ENCODE peak calls at places on chromosome 5, in five cellular contexts. Q, I, J, K and Z are unnamed samples.

GRCh38 chr5:171355302-171355724 is 32.3 kb upstream of the NPM1 start:
- ATAC-seq in Q (no peak), I (no peak), J (no peak), K (no peak), Z (no peak)

GRCh38 chr5:43073597-43074546 is 33.8 kb upstream of the ANXA2R start:
- ATAC-seq in Q (peak), I (peak), J (peak), K (peak), Z (no peak)

GRCh38 chr5:7269591-7270274 is 126.2 kb upstream of the ADCY2 start:
- ATAC-seq in Q (no peak), I (no peak), J (no peak), K (no peak), Z (no peak)

GRCh38 chr5:40437452-40437861 is 242.3 kb upstream of the PTGER4 start:
- ATAC-seq in Q (peak), I (no peak), J (peak), K (peak), Z (no peak)

GRCh38 chr5:84092738-84093137 is 291.9 kb downstream of the EDIL3 start:
- ATAC-seq in Q (no peak), I (no peak), J (no peak), K (peak), Z (no peak)

GRCh38 chr5:64690417-64691151 is at the start of gene SHISAL2B:
- ATAC-seq in Q (peak), I (no peak), J (peak), K (peak), Z (no peak)

GRCh38 chr5:151155149-151155776 is 2.3 kb downstream of the ANXA6 start:
- ATAC-seq in Q (no peak), I (peak), J (no peak), K (peak), Z (no peak)

GRCh38 chr5:37888476-37888875 is 48.6 kb upstream of the GDNF start:
- ATAC-seq in Q (no peak), I (no peak), J (no peak), K (no peak), Z (no peak)

GRCh38 chr5:68200288-68200687 is 15.3 kb upstream of the PIK3R1 start:
- ATAC-seq in Q (no peak), I (no peak), J (no peak), K (no peak), Z (no peak)

GRCh38 chr5:114316167-114316566 is 45.7 kb upstream of the KCNN2 start:
- ATAC-seq in Q (no peak), I (no peak), J (no peak), K (no peak), Z (no peak)

GRCh38 chr5:131541766-131542165 is 93.3 kb downstream of the RAPGEF6 start:
- ATAC-seq in Q (no peak), I (no peak), J (no peak), K (no peak), Z (no peak)

GRCh38 chr5:171453056-171453725 is 33.7 kb downstream of the FGF18 start:
- ATAC-seq in Q (no peak), I (no peak), J (no peak), K (no peak), Z (no peak)

GRCh38 chr5:109247943-109248342 is 161.8 kb downstream of the PJA2 start:
- ATAC-seq in Q (no peak), I (no peak), J (no peak), K (no peak), Z (no peak)

GRCh38 chr5:143879646-143880045 is 67.7 kb downstream of the HMHB1 start:
- ATAC-seq in Q (no peak), I (no peak), J (no peak), K (peak), Z (no peak)

GRCh38 chr5:107217721-107218130 is 453.0 kb downstream of the EFNA5 start:
- ATAC-seq in Q (peak), I (no peak), J (peak), K (no peak), Z (peak)

GRCh38 chr5:91382530-91383026 is 539 bp downstream of the ARRDC3 start:
- ATAC-seq in Q (no peak), I (no peak), J (no peak), K (no peak), Z (no peak)

GRCh38 chr5:140595538-140595937 is 30.9 kb downstream of the SLC35A4 start:
- ATAC-seq in Q (peak), I (no peak), J (peak), K (peak), Z (peak)

GRCh38 chr5:125891326-125891725 is 531.9 kb upstream of the GRAMD2B start:
- ATAC-seq in Q (no peak), I (no peak), J (no peak), K (no peak), Z (no peak)

GRCh38 chr5:175535781-175536180 is 57.4 kb downstream of the SFXN1 start:
- ATAC-seq in Q (no peak), I (no peak), J (no peak), K (no peak), Z (no peak)

GRCh38 chr5:97089149-97089801 is 53.1 kb downstream of the LIX1 start:
- ATAC-seq in Q (no peak), I (no peak), J (peak), K (peak), Z (no peak)

GRCh38 chr5:37495210-37495609 is 116.1 kb downstream of the WDR70 start:
- ATAC-seq in Q (no peak), I (no peak), J (no peak), K (peak), Z (no peak)

GRCh38 chr5:115419794-115420585 is 123.5 kb upstream of the CCDC112 start:
- ATAC-seq in Q (peak), I (no peak), J (peak), K (peak), Z (peak)

DNA sequence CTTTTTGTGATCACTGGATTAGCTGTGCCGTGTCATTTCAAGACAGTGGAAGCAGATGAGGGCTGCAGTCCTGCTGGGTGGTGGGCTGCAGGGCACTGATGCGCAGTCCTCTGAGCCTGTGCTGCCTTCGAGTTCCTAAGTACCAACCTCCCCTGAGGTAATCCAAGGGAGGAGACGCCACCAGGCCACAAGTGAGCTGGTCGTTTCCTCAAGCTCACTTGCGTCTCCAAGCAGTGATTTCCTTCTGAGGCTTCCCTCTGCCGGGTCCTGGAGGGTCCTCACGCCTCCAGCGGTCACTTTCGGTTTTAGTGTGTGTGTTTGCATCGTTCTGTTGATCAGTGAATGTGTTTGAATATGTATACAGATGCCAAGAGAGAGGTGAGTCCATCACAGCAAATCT is 115.7 kb downstream of the TRIO start:
- ATAC-seq in Q (no peak), I (no peak), J (no peak), K (no peak), Z (no peak)
- TF ChIP-seq CTCF in Q (peak), I (no peak), J (peak), K (no peak), Z (no peak)

GRCh38 chr5:177380805-177381126 is 3.5 kb upstream of the SLC34A1 start:
- ATAC-seq in Q (no peak), I (no peak), J (no peak), K (no peak), Z (no peak)

GRCh38 chr5:177383181-177383580 is 1.1 kb upstream of the SLC34A1 start:
- ATAC-seq in Q (no peak), I (no peak), J (no peak), K (no peak), Z (no peak)

GRCh38 chr5:177384134-177384533 is at the start of gene SLC34A1:
- ATAC-seq in Q (no peak), I (no peak), J (no peak), K (no peak), Z (no peak)

GRCh38 chr5:177385720-177386119 is 1.5 kb downstream of the SLC34A1 start:
- ATAC-seq in Q (no peak), I (no peak), J (no peak), K (no peak), Z (no peak)

DNA sequence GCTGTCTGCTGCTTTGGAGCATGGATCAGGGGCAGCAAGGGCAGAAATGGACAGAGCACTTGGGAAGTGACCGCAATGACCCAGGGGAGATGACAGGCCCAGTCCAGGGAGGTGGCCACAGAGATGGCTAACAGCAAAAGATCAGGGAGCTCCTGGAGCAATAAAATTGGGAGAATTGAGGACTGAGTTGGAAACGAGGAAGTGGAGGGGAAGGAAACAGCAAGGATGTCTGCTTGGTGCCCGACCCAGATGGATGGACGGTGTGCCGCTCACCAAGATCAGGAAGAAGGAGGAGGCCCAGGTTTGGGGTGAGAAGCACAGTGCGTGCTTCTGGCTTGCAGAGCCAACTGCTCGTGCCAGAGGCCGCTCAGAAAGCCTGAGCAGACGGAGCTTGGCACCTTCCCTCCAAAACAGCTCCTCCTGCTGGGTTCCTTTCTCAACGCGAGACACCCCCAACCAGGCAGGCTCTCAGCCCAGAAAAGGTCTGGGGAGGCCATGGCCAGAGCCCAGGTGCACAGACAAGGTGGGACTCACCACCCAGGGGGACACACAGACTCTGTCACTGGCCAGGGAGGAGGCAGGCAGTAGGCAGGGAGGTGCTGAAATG is 1.7 kb upstream of the SLC34A1 start:
- ATAC-seq in Q (no peak), I (peak), J (no peak), K (peak), Z (peak)
- TF ChIP-seq CTCF in Q (no peak), I (no peak), J (no peak), K (no peak), Z (peak)

GRCh38 chr5:9601055-9601739 is 29.0 kb downstream of the TAS2R1 start:
- ATAC-seq in Q (no peak), I (no peak), J (no peak), K (no peak), Z (no peak)

GRCh38 chr5:9594913-9595312 is 35.2 kb downstream of the TAS2R1 start:
- ATAC-seq in Q (no peak), I (no peak), J (no peak), K (no peak), Z (no peak)

GRCh38 chr5:9599391-9599790 is 30.8 kb downstream of the TAS2R1 start:
- ATAC-seq in Q (no peak), I (no peak), J (no peak), K (no peak), Z (no peak)

GRCh38 chr5:9596833-9597232 is 33.3 kb downstream of the TAS2R1 start:
- ATAC-seq in Q (no peak), I (no peak), J (no peak), K (no peak), Z (no peak)

GRCh38 chr5:9596256-9596655 is 33.9 kb downstream of the TAS2R1 start:
- ATAC-seq in Q (no peak), I (no peak), J (no peak), K (no peak), Z (no peak)
- TF ChIP-seq CTCF in Q (no peak), I (no peak), J (no peak), K (no peak), Z (no peak)

GRCh38 chr5:172984244-172984953 is 828 bp downstream of the ATP6V0E1 start:
- ATAC-seq in Q (peak), I (peak), J (peak), K (peak), Z (peak)
- TF ChIP-seq CTCF in Q (peak), I (peak), J (peak), K (peak), Z (no peak)

GRCh38 chr5:180331647-180331950 is 21.5 kb downstream of the GFPT2 start:
- ATAC-seq in Q (no peak), I (no peak), J (no peak), K (no peak), Z (no peak)

GRCh38 chr5:180330810-180331646 is 22.1 kb downstream of the GFPT2 start:
- ATAC-seq in Q (peak), I (no peak), J (peak), K (peak), Z (peak)

GRCh38 chr5:180333661-180334060 is 19.5 kb downstream of the GFPT2 start:
- ATAC-seq in Q (no peak), I (no peak), J (no peak), K (no peak), Z (no peak)

GRCh38 chr5:180332861-180333260 is 20.3 kb downstream of the GFPT2 start:
- ATAC-seq in Q (no peak), I (no peak), J (no peak), K (no peak), Z (no peak)

DNA sequence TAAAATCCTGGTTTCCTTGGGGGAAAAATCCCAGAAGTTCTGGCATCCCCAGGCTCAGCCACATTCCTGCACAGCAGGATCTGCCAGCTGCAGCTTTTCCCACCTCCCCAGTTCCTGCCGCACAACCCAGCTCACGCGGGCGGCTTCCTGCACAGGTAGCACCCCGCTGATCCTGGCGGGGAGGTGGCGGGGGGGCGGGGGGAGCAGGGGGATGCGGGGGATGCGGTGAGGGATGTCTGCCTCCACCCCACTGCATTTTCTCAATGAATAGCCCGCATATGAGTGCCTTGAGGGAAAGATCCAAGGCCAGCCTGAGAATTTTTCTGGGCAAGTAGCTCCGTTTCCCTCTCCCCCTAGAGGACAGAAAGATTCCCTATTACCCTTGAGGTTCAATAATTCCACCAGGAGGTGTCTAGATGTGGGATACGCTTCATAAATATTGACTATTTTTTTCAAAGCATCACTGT is 21.1 kb downstream of the GFPT2 start:
- ATAC-seq in Q (no peak), I (no peak), J (no peak), K (no peak), Z (no peak)
- TF ChIP-seq CTCF in Q (no peak), I (no peak), J (no peak), K (no peak), Z (no peak)

GRCh38 chr5:136079195-136079985 is 50.6 kb downstream of the TGFBI start:
- ATAC-seq in Q (no peak), I (no peak), J (no peak), K (no peak), Z (no peak)
- TF ChIP-seq CTCF in Q (peak), I (no peak), J (no peak), K (no peak), Z (no peak)

GRCh38 chr5:54904425-54904824 is 81.0 kb downstream of the ESM1 start:
- ATAC-seq in Q (no peak), I (no peak), J (peak), K (no peak), Z (no peak)
- TF ChIP-seq CTCF in Q (no peak), I (no peak), J (peak), K (no peak), Z (no peak)

DNA sequence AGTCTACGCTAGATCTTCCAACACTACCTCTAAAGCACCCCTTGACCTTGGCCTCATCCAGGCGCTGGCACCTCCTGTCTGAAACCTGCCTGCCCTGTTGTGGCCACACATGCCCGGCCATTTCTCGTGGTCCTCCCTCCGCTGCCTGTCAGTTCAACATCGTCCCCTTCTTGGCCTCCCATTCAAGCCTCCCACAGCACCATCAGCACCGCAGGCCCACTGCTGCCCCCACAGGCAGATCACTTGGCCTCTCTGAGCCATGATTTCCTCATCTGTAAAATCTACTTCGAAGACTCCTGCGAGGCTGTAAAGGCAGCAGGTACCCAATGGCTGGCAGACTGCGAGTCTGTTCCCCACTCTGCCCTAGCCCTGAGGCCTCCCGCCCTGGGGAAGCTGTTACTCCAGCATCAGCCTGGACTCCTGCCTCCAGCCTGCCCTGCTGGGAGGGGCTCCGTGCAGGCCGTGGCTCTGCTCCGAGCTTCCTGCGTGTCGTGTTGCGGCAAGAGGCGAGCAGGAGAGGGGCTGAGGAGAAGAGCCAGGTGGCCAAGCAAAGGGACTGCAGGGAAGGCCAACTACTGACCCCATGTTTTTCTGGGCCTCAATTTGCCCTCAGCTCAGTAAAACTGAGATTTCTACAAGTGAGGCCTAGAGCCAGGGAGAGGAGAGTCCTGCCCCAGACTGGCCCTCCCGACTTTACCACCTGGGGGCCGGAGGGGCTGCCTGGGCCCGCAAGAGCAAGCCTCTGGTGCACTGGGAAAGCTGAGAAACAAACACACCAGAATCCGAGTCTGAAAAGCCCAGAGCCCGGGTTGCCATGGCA is 70.5 kb upstream of the LRRTM2 start:
- ATAC-seq in Q (no peak), I (no peak), J (no peak), K (no peak), Z (no peak)
- TF ChIP-seq CTCF in Q (no peak), I (no peak), J (no peak), K (no peak), Z (no peak)

GRCh38 chr5:100516285-100516684 is 18.9 kb upstream of the FAM174A start:
- ATAC-seq in Q (no peak), I (no peak), J (no peak), K (no peak), Z (no peak)

GRCh38 chr5:100518377-100518776 is 16.8 kb upstream of the FAM174A start:
- ATAC-seq in Q (no peak), I (no peak), J (no peak), K (no peak), Z (no peak)

GRCh38 chr5:100519075-100519474 is 16.1 kb upstream of the FAM174A start:
- ATAC-seq in Q (no peak), I (no peak), J (no peak), K (no peak), Z (no peak)

GRCh38 chr5:100517301-100517974 is 17.7 kb upstream of the FAM174A start:
- ATAC-seq in Q (peak), I (no peak), J (peak), K (peak), Z (no peak)

GRCh38 chr5:100520348-100520747 is 14.8 kb upstream of the FAM174A start:
- ATAC-seq in Q (no peak), I (no peak), J (no peak), K (no peak), Z (no peak)
- TF ChIP-seq CTCF in Q (no peak), I (no peak), J (no peak), K (no peak), Z (no peak)

GRCh38 chr5:179908528-179908927 is 831 bp upstream of the TBC1D9B start:
- ATAC-seq in Q (no peak), I (no peak), J (no peak), K (no peak), Z (no peak)

GRCh38 chr5:179906294-179906794 is 1.4 kb downstream of the TBC1D9B start:
- ATAC-seq in Q (no peak), I (no peak), J (no peak), K (no peak), Z (no peak)

GRCh38 chr5:179909224-179909623 is 1.5 kb upstream of the TBC1D9B start:
- ATAC-seq in Q (no peak), I (no peak), J (no peak), K (no peak), Z (no peak)

GRCh38 chr5:179906795-179907569 is 715 bp downstream of the TBC1D9B start:
- ATAC-seq in Q (peak), I (peak), J (peak), K (peak), Z (no peak)

DNA sequence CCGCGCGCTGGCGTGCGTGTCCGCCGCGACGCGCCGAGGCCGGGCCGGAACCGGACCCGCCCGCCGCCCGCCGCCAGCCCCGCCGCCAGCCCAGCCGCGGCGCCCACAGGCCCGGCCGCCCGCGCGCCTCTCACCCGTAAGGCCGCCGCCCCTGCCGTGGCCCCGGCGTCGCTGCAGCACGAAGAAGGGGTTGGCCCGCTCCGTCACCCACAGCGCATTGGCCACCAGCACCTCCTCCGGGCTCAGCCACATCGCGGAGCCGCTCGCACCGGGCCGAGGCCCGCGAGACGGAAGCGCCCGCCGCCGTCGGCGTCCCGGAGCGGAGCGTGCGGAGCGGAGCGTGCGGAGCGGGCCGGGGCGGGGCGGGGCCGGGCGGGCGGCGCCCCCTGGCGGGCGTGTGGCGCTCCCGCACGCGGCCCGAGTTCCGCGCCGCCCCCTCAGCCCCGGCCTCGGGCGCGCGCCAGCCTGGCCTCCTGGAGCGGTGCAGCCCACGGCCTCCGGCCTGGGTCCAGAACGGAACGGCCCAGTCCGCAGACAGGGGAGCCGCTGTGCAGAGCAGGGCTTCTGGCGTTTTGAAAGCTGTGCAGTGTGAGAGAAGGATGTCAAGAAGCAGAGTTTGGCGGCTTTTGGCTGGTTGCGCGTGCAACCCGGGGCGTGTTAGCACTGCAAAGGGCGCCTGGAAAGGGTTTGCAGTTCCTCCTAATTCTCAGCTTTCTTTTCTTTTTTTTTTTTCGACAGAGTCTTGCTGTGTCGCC is at the start of gene TBC1D9B:
- ATAC-seq in Q (peak), I (peak), J (peak), K (peak), Z (peak)
- TF ChIP-seq CTCF in Q (peak), I (peak), J (peak), K (peak), Z (peak)